ENCODE peak calls at places on chromosomes 2 and 18, in nine cellular contexts. A is sigmoid colon, V is H1, N is stomach, G is K562, W is transverse colon, J is A549, Y is ovary, Q is HepG2. R is an unnamed sample.

GRCh38 chr2:126915903-126916302 is 17.2 kb downstream of the TEX51 start:
- DNase-seq in G (no peak), Q (no peak), W (no peak), V (no peak), Y (no peak), J (no peak), A (no peak), N (no peak), R (no peak)

GRCh38 chr2:9803023-9803805 is 40.1 kb upstream of the TAF1B start:
- DNase-seq in G (no peak), V (no peak), J (no peak), N (no peak), A (peak), Y (no peak), Q (no peak), W (peak), R (no peak)

GRCh38 chr2:229350928-229351327 is 79.8 kb upstream of the PID1 start:
- DNase-seq in V (no peak), W (no peak), N (no peak), G (no peak), Y (no peak), A (no peak), J (no peak), Q (no peak), R (no peak)

GRCh38 chr2:54772531-54772930 is 49.1 kb downstream of the EML6 start:
- DNase-seq in W (no peak), A (no peak), G (no peak), Q (no peak), Y (no peak), J (no peak), V (no peak), N (no peak), R (no peak)

GRCh38 chr2:122112633-122113032 is 357.2 kb downstream of the TSN start:
- DNase-seq in J (no peak), Y (no peak), A (no peak), W (no peak), Q (no peak), G (no peak), V (no peak), N (no peak), R (no peak)

GRCh38 chr2:152766908-152767307 is 48.5 kb downstream of the ARL6IP6 start:
- DNase-seq in N (no peak), Q (no peak), G (no peak), A (no peak), Y (no peak), W (no peak), J (no peak), V (no peak), R (no peak)

GRCh38 chr2:30716117-30716900 is 90.9 kb downstream of the CAPN13 start:
- DNase-seq in W (no peak), Q (no peak), V (peak), J (no peak), N (peak), G (no peak), A (peak), Y (no peak), R (no peak)

GRCh38 chr2:175233135-175233719 is 51.7 kb upstream of the ATP5MC3 start:
- DNase-seq in N (no peak), W (no peak), J (peak), Y (no peak), V (no peak), A (no peak), Q (no peak), G (no peak), R (no peak)

GRCh38 chr2:143936758-143937562 is 583.0 kb downstream of the ZEB2 start:
- DNase-seq in J (peak), V (peak), G (no peak), W (no peak), Q (no peak), Y (peak), N (peak), A (peak), R (no peak)

GRCh38 chr18:61322265-61322873 is 10.9 kb upstream of the CDH20 start:
- DNase-seq in W (peak), Q (peak), V (peak), N (peak), G (peak), A (no peak), J (peak), Y (peak), R (no peak)

GRCh38 chr2:10009271-10009810 is 34.0 kb upstream of the KLF11 start:
- DNase-seq in V (no peak), Q (no peak), G (no peak), A (peak), Y (no peak), N (peak), J (no peak), W (no peak), R (no peak)

GRCh38 chr18:10912790-10913560 is 236.4 kb downstream of the PIEZO2 start:
- DNase-seq in Y (peak), W (no peak), G (no peak), Q (peak), J (no peak), A (no peak), V (no peak), N (no peak), R (no peak)

GRCh38 chr18:48345596-48345995 is 63.6 kb downstream of the ZBTB7C start:
- DNase-seq in Q (no peak), G (no peak), N (peak), V (no peak), W (peak), A (peak), Y (no peak), J (peak), R (no peak)

GRCh38 chr2:5985551-5986229 is 293.5 kb downstream of the SOX11 start:
- DNase-seq in V (no peak), W (no peak), Y (no peak), J (no peak), Q (no peak), A (no peak), N (no peak), G (no peak), R (no peak)

GRCh38 chr2:31327505-31327904 is 87.0 kb downstream of the XDH start:
- DNase-seq in W (no peak), V (peak), Y (no peak), J (no peak), G (no peak), Q (no peak), A (no peak), N (no peak), R (no peak)

GRCh38 chr18:56327171-56327885 is 311.1 kb downstream of the TXNL1 start:
- DNase-seq in G (no peak), W (no peak), Y (no peak), N (no peak), J (no peak), V (no peak), A (no peak), Q (no peak), R (no peak)

GRCh38 chr18:26729439-26729838 is 136.1 kb downstream of the AQP4 start:
- DNase-seq in W (no peak), J (no peak), Q (no peak), N (no peak), V (no peak), A (no peak), G (no peak), Y (no peak), R (no peak)

GRCh38 chr2:155513248-155513647 is 814.8 kb downstream of the KCNJ3 start:
- DNase-seq in A (no peak), V (no peak), J (no peak), Q (no peak), G (no peak), N (no peak), Y (no peak), W (no peak), R (no peak)

GRCh38 chr2:79511320-79511951 is 1.4 kb upstream of the CTNNA2 start:
- DNase-seq in V (peak), G (peak), W (peak), J (peak), A (no peak), Y (peak), Q (peak), N (peak), R (no peak)

GRCh38 chr2:241926541-241927311 is 57.2 kb downstream of the RTP5 start:
- DNase-seq in V (no peak), J (no peak), G (no peak), W (no peak), A (no peak), N (peak), Y (no peak), Q (peak), R (no peak)

GRCh38 chr2:159272166-159272565 is 14.3 kb downstream of the WDSUB1 start:
- DNase-seq in Q (no peak), G (no peak), N (no peak), A (no peak), V (no peak), Y (no peak), J (no peak), W (no peak), R (no peak)

GRCh38 chr2:111896576-111896975 is 1.8 kb upstream of the MERTK start:
- DNase-seq in Q (no peak), W (no peak), V (no peak), J (no peak), G (no peak), N (no peak), Y (no peak), A (no peak), R (no peak)

GRCh38 chr2:102037681-102038080 is 45.9 kb downstream of the IL1R2 start:
- DNase-seq in N (no peak), A (no peak), J (no peak), W (no peak), V (no peak), Y (no peak), G (no peak), Q (no peak), R (no peak)

GRCh38 chr2:64996914-64997313 is 7.7 kb downstream of the SLC1A4 start:
- DNase-seq in N (no peak), G (no peak), A (no peak), Y (no peak), J (peak), W (no peak), Q (no peak), V (no peak), R (no peak)

GRCh38 chr18:28153485-28154065 is 23.4 kb downstream of the CDH2 start:
- DNase-seq in V (no peak), J (no peak), A (no peak), Y (no peak), N (no peak), G (no peak), W (no peak), Q (no peak), R (no peak)

GRCh38 chr2:20168048-20168726 is 56.7 kb downstream of the SDC1 start:
- DNase-seq in J (no peak), G (no peak), V (no peak), N (no peak), Y (no peak), A (no peak), W (peak), Q (no peak), R (no peak)

GRCh38 chr2:113675885-113676284 is 48.8 kb downstream of the RABL2A start:
- DNase-seq in V (no peak), W (no peak), Q (no peak), Y (no peak), N (no peak), J (no peak), G (no peak), A (no peak), R (no peak)

GRCh38 chr18:5895300-5895885 is at the start of gene TMEM200C:
- DNase-seq in Q (no peak), W (no peak), G (no peak), Y (no peak), V (peak), N (no peak), A (peak), J (no peak), R (no peak)

GRCh38 chr2:240588006-240588655 is 1.6 kb downstream of the CAPN10 start:
- DNase-seq in N (no peak), Y (no peak), A (peak), J (no peak), Q (no peak), W (no peak), V (no peak), G (no peak), R (no peak)

GRCh38 chr2:142734231-142734630 is 143.2 kb upstream of the KYNU start:
- DNase-seq in N (no peak), J (no peak), A (no peak), Q (no peak), Y (no peak), W (no peak), V (no peak), G (no peak), R (no peak)
- H3K4me3 ChIP-seq in N (no peak), J (no peak), A (no peak), Q (no peak), Y (no peak), W (no peak), V (no peak), G (no peak), R (no peak)

GRCh38 chr2:238890806-238891666 is 43.2 kb downstream of the TWIST2 start:
- DNase-seq in Y (no peak), A (peak), J (no peak), V (no peak), Q (no peak), N (no peak), G (no peak), W (no peak), R (no peak)
- TF ChIP-seq EP300 in Y (no peak), A (no peak), J (no peak), V (no peak), Q (no peak), N (no peak), G (no peak), W (no peak), R (no peak)

DNA sequence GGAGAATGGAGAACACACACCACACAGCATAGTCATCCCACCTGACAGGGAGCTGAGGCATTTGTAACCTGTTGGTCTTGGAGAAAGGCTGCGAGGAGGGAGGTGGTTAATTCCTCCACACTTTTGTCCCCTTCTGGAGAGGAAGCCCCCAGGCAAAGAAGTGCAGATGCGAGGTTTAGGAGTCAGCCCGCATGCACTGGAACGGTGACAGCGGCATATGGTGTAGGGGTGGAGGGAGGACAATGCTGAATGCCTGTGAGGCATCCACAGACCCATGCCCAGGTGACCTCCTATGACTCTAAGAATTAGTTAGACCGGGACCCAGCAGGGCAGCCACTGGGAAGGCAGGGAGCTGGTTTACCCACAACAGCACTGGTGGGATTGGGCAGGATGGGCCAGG is 12.2 kb downstream of the SPATA3 start:
- DNase-seq in Y (no peak), Q (no peak), W (no peak), A (no peak), J (no peak), V (no peak), G (no peak), N (no peak), R (no peak)
- TF ChIP-seq POLR2A in Y (no peak), Q (no peak), W (no peak), A (no peak), J (no peak), V (no peak), G (no peak), N (no peak), R (no peak)

GRCh38 chr18:71028285-71028762 is 739.5 kb downstream of the SOCS6 start:
- DNase-seq in Y (no peak), V (no peak), A (no peak), W (no peak), Q (no peak), J (no peak), N (no peak), G (no peak), R (no peak)
- H3K4me3 ChIP-seq in Y (no peak), V (no peak), A (no peak), W (no peak), Q (no peak), J (no peak), N (no peak), G (no peak), R (no peak)

GRCh38 chr18:44781890-44782289 is 101.2 kb downstream of the SETBP1 start:
- DNase-seq in G (no peak), J (no peak), A (no peak), N (no peak), V (no peak), Q (no peak), Y (no peak), W (no peak), R (no peak)
- TF ChIP-seq EP300 in G (no peak), J (no peak), A (no peak), N (no peak), V (no peak), Q (no peak), Y (no peak), W (no peak), R (no peak)

DNA sequence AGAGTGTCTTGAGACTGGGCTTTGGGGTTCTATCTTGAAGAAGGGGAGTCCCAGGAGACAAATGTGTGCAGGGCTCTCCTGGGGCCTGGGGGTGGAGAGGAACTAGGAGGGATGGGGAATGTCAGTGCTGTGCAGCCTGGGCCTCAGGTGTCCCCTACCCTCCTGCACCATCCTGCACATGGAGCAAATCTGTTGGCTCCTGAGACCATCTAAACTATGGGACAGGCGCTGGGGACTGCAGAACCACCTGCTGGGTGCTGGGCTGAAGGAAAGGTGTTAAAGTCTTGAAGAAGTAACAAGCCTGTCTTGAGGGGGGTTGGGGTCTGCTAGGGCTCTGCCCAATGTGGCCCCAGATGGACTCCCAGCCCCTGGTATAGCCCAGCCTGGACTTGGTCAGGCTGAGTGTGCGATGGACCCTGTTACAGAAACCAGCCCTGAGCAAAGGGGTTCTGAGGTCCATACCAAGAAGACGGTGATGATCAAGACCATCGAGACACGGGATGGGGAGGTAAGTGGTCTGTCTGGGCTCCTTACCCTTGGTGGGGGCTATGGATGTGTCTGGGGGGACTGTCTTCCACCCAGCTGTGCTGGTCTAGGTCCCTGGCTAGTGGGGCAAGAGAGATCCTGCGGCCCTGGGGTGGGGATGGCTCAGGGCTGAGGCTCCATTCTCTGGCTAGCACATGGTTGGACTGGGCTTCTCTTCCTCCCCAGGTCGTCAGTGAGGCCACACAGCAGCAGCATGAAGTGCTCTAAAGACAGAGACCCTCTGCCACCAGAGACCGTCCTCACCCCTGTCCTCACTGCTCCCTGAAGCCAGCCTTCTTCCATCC is 7.3 kb downstream of the DES start:
- DNase-seq in Q (no peak), W (no peak), G (no peak), J (no peak), A (peak), Y (no peak), V (no peak), N (no peak), R (no peak)
- TF ChIP-seq POLR2A in Q (no peak), W (no peak), G (no peak), J (no peak), A (peak), Y (no peak), V (no peak), N (no peak), R (no peak)

DNA sequence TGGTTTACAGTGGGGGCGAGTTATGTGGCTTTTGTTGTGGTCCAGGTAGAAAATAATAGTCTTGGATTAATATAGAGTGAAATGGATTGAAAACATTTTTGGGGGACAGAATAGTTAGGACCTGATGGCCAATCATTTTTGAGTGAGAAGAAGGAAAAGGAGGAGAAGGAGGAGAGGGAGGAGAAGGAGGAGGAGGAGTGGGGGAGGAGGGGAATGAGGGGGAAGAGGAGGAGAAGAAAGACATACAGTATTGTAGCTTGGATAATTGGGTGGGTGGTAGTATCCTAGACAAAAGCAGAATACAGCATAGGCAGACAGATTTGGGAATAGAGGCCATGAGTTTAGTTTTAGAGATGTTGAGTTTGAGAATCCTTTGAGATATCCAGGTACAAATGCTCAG is 101.6 kb downstream of the GATA6 start:
- DNase-seq in W (no peak), Q (no peak), J (no peak), Y (no peak), G (no peak), N (no peak), A (no peak), V (no peak), R (no peak)
- H3K4me3 ChIP-seq in W (no peak), Q (no peak), J (no peak), Y (no peak), G (no peak), N (no peak), A (no peak), V (no peak), R (no peak)